ENCODE peak calls at places on chromosomes 6 and 20, in five cellular contexts. A, F, V, P and D are unnamed samples.

GRCh38 chr20:24917797-24918578 is 31.1 kb upstream of the CST7 start:
- DNase-seq in A (peak), F (peak), V (peak), P (peak), D (peak)

GRCh38 chr6:11532097-11532496 is 5.5 kb upstream of the TMEM170B start:
- DNase-seq in A (no peak), F (no peak), V (peak), P (no peak), D (no peak)

GRCh38 chr6:129073651-129074419 is 190.9 kb downstream of the LAMA2 start:
- DNase-seq in A (no peak), F (no peak), V (peak), P (no peak), D (no peak)

GRCh38 chr6:56245903-56246351 is 1.5 kb downstream of the COL21A1 start:
- DNase-seq in A (no peak), F (no peak), V (peak), P (no peak), D (no peak)

GRCh38 chr6:116011520-116011919 is 49.2 kb downstream of the FRK start:
- DNase-seq in A (no peak), F (no peak), V (no peak), P (peak), D (no peak)

GRCh38 chr6:98467091-98467490 is 367.3 kb upstream of the POU3F2 start:
- DNase-seq in A (no peak), F (no peak), V (no peak), P (no peak), D (no peak)

GRCh38 chr20:57392130-57392445 is 892 bp downstream of the RBM38 start:
- DNase-seq in A (no peak), F (peak), V (no peak), P (no peak), D (no peak)

GRCh38 chr20:561437-562231 is 18.0 kb upstream of the CSNK2A1 start:
- DNase-seq in A (peak), F (peak), V (peak), P (peak), D (peak)

GRCh38 chr20:44171775-44172571 is 15.0 kb downstream of the JPH2 start:
- DNase-seq in A (no peak), F (no peak), V (no peak), P (peak), D (no peak)

GRCh38 chr6:33417127-33417902 is 592 bp downstream of the CUTA start:
- DNase-seq in A (no peak), F (peak), V (peak), P (peak), D (no peak)

GRCh38 chr20:49283703-49284625 is 6.1 kb upstream of the ZNFX1 start:
- DNase-seq in A (no peak), F (no peak), V (no peak), P (peak), D (no peak)

GRCh38 chr20:5100684-5101347 is 18.9 kb downstream of the PCNA start:
- DNase-seq in A (peak), F (peak), V (peak), P (peak), D (peak)

GRCh38 chr6:90403489-90404381 is 107.1 kb upstream of the BACH2 start:
- DNase-seq in A (peak), F (peak), V (peak), P (peak), D (no peak)

GRCh38 chr6:41732601-41733348 is 2.6 kb downstream of the TFEB start:
- DNase-seq in A (peak), F (no peak), V (no peak), P (no peak), D (no peak)

GRCh38 chr20:38728911-38729642 is 4.8 kb downstream of the SLC32A1 start:
- DNase-seq in A (no peak), F (peak), V (no peak), P (no peak), D (no peak)

GRCh38 chr20:1010659-1011058 is 8.5 kb upstream of the RSPO4 start:
- DNase-seq in A (no peak), F (no peak), V (no peak), P (no peak), D (no peak)

GRCh38 chr6:158060447-158061360 is 79.0 kb downstream of the SYNJ2 start:
- DNase-seq in A (peak), F (no peak), V (peak), P (peak), D (peak)

GRCh38 chr20:1555952-1556351 is 1.6 kb downstream of the SIRPD start:
- DNase-seq in A (no peak), F (no peak), V (no peak), P (no peak), D (no peak)

GRCh38 chr20:34632870-34633452 is 43.9 kb downstream of the PIGU start:
- DNase-seq in A (no peak), F (no peak), V (no peak), P (no peak), D (no peak)

GRCh38 chr20:54642733-54643667 is 167.6 kb downstream of the DOK5 start:
- DNase-seq in A (no peak), F (no peak), V (no peak), P (no peak), D (no peak)

GRCh38 chr6:27752038-27752885 is 159.9 kb downstream of the OR2B2 start:
- DNase-seq in A (peak), F (peak), V (peak), P (peak), D (peak)

GRCh38 chr20:1816384-1817381 is 78.5 kb upstream of the SIRPA start:
- DNase-seq in A (no peak), F (peak), V (peak), P (peak), D (no peak)

GRCh38 chr6:165662041-165662491 is 975 bp downstream of the PDE10A start:
- DNase-seq in A (no peak), F (peak), V (peak), P (no peak), D (no peak)

GRCh38 chr6:15230827-15231226 is 15.0 kb upstream of the JARID2 start:
- DNase-seq in A (no peak), F (no peak), V (no peak), P (no peak), D (no peak)

GRCh38 chr20:61710108-61710507 is 355.6 kb downstream of the TAF4 start:
- DNase-seq in A (no peak), F (no peak), V (no peak), P (no peak), D (no peak)

GRCh38 chr6:11950109-11950508 is 62.0 kb upstream of the HIVEP1 start:
- DNase-seq in A (no peak), F (no peak), V (no peak), P (no peak), D (no peak)

GRCh38 chr20:35511814-35512420 is 17.5 kb downstream of the C20orf173 start:
- DNase-seq in A (peak), F (peak), V (peak), P (peak), D (no peak)

GRCh38 chr6:118679293-118679692 is 27.9 kb upstream of the CEP85L start:
- DNase-seq in A (no peak), F (no peak), V (no peak), P (peak), D (no peak)

GRCh38 chr6:169977434-169978265 is 226.2 kb downstream of the ERMARD start:
- DNase-seq in A (no peak), F (no peak), V (no peak), P (no peak), D (no peak)

GRCh38 chr20:51457281-51457932 is 85.1 kb downstream of the NFATC2 start:
- DNase-seq in A (peak), F (peak), V (peak), P (peak), D (no peak)

GRCh38 chr6:39166189-39166917 is 51.4 kb upstream of the SAYSD1 start:
- DNase-seq in A (peak), F (peak), V (peak), P (peak), D (peak)

GRCh38 chr6:154606457-154606856 is 96.0 kb upstream of the CNKSR3 start:
- DNase-seq in A (no peak), F (no peak), V (peak), P (no peak), D (no peak)

GRCh38 chr20:35523298-35523888 is 6.1 kb downstream of the C20orf173 start:
- DNase-seq in A (no peak), F (peak), V (no peak), P (peak), D (no peak)

GRCh38 chr6:147203311-147204059 is 732 bp upstream of the STXBP5 start:
- DNase-seq in A (peak), F (peak), V (peak), P (peak), D (peak)

GRCh38 chr20:4820833-4821518 is 99.3 kb downstream of the PRND start:
- DNase-seq in A (no peak), F (no peak), V (peak), P (peak), D (no peak)

GRCh38 chr6:31493875-31494694 is 3.9 kb upstream of the MICB start:
- DNase-seq in A (peak), F (peak), V (peak), P (peak), D (peak)

GRCh38 chr6:11172501-11173337 is 59.7 kb downstream of the NEDD9 start:
- DNase-seq in A (peak), F (peak), V (peak), P (peak), D (peak)

GRCh38 chr6:34888441-34888820 is 589 bp upstream of the TAF11 start:
- DNase-seq in A (no peak), F (no peak), V (no peak), P (no peak), D (no peak)

GRCh38 chr6:136608991-136609390 is 58.8 kb upstream of the MAP7 start:
- DNase-seq in A (no peak), F (no peak), V (peak), P (peak), D (no peak)
- H3K27ac ChIP-seq in A (no peak), F (no peak), V (no peak), P (peak), D (no peak)

DNA sequence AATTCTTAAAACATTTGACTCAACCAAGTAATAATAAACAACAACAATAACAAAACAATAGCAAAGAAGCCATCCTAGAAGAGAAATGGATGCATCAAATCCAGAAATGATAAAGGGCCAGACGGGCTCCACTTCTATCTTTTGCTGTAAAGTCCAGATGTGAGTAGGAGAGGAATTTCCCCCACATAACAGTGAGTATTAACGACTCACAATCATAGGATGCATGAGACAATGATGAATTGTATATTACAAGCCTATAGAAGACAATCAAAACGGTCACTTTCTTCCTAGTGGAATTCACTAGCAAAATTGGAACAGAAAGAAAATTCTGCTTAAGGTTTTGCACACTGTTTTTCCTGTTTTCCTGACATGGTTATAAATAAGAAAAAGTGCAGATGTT is 97.0 kb upstream of the PREP start:
- DNase-seq in A (no peak), F (no peak), V (no peak), P (peak), D (no peak)
- H3K27ac ChIP-seq in A (no peak), F (no peak), V (no peak), P (no peak), D (no peak)

GRCh38 chr6:80029442-80029841 is 25.0 kb downstream of the TTK start:
- DNase-seq in A (no peak), F (no peak), V (no peak), P (no peak), D (no peak)

GRCh38 chr6:80022803-80023202 is 18.4 kb downstream of the TTK start:
- DNase-seq in A (no peak), F (no peak), V (peak), P (no peak), D (no peak)

GRCh38 chr6:80028591-80028990 is 24.1 kb downstream of the TTK start:
- DNase-seq in A (no peak), F (no peak), V (no peak), P (no peak), D (no peak)
- H3K27ac ChIP-seq in A (no peak), F (no peak), V (no peak), P (no peak), D (no peak)

GRCh38 chr6:13413906-13414555 is 73.4 kb downstream of the GFOD1 start:
- DNase-seq in A (peak), F (peak), V (peak), P (no peak), D (no peak)
- H3K27ac ChIP-seq in A (peak), F (no peak), V (no peak), P (no peak), D (peak)

DNA sequence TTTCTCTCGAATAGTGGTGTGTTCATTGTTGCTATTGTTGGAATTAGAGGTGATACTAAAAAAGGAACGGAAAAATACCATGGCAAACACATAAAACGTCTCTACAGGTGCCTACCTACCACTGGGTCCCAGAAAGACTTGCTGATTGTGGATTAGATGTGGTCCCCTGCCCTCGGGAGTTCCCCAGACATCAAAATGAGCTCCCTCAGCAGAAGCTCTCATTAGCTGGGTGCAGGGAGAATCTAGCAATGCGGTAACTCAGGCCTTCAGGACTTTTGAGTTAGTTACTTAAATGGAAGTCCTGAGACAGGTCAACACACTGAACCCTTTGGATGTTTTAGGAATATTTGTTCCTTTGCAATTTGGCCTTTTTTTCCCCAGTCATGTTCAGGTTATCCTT is 6.1 kb downstream of the IRF4 start:
- DNase-seq in A (no peak), F (no peak), V (no peak), P (no peak), D (no peak)
- H3K27ac ChIP-seq in A (no peak), F (no peak), V (no peak), P (no peak), D (no peak)

GRCh38 chr6:2969549-2969948 is 1.8 kb downstream of the SERPINB6 start:
- DNase-seq in A (no peak), F (no peak), V (no peak), P (no peak), D (no peak)

GRCh38 chr6:2973656-2974055 is 2.3 kb upstream of the SERPINB6 start:
- DNase-seq in A (no peak), F (no peak), V (peak), P (no peak), D (no peak)

GRCh38 chr6:2970034-2970685 is 1.2 kb downstream of the SERPINB6 start:
- DNase-seq in A (no peak), F (peak), V (peak), P (no peak), D (no peak)

GRCh38 chr6:2970753-2971419 is 481 bp downstream of the SERPINB6 start:
- DNase-seq in A (peak), F (peak), V (peak), P (peak), D (peak)

GRCh38 chr6:2971420-2972218 is at the start of gene SERPINB6:
- DNase-seq in A (peak), F (peak), V (peak), P (peak), D (peak)
- H3K27ac ChIP-seq in A (peak), F (no peak), V (peak), P (peak), D (peak)

GRCh38 chr6:105484238-105485161 is 81.6 kb upstream of the PREP start:
- DNase-seq in A (no peak), F (peak), V (peak), P (peak), D (no peak)

GRCh38 chr6:105485456-105485855 is 82.6 kb upstream of the PREP start:
- DNase-seq in A (no peak), F (peak), V (no peak), P (no peak), D (no peak)

GRCh38 chr6:105482956-105483355 is 80.1 kb upstream of the PREP start:
- DNase-seq in A (no peak), F (no peak), V (no peak), P (no peak), D (no peak)

GRCh38 chr6:105482227-105482839 is 79.5 kb upstream of the PREP start:
- DNase-seq in A (peak), F (no peak), V (peak), P (no peak), D (no peak)

DNA sequence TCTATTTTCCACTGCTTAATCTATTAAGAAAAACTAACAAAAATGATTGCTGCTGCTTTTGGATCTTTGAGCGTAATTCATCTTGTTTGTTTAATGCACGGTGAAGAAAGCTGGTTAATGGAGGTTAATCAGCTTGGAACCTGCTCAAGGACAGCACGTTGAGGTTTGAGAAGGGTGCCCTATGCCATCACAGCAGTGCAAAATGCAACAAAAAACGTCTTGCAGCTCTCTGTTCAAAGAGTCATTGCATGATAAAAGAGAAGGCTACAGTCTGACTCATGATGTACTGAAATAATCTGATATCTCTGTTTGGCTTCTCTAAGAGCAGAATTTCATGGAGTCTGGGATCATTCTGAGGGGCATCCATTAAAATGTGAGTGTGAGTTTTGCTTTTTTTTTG is 80.6 kb upstream of the PREP start:
- DNase-seq in A (no peak), F (no peak), V (peak), P (peak), D (no peak)
- H3K27ac ChIP-seq in A (no peak), F (no peak), V (no peak), P (peak), D (no peak)

DNA sequence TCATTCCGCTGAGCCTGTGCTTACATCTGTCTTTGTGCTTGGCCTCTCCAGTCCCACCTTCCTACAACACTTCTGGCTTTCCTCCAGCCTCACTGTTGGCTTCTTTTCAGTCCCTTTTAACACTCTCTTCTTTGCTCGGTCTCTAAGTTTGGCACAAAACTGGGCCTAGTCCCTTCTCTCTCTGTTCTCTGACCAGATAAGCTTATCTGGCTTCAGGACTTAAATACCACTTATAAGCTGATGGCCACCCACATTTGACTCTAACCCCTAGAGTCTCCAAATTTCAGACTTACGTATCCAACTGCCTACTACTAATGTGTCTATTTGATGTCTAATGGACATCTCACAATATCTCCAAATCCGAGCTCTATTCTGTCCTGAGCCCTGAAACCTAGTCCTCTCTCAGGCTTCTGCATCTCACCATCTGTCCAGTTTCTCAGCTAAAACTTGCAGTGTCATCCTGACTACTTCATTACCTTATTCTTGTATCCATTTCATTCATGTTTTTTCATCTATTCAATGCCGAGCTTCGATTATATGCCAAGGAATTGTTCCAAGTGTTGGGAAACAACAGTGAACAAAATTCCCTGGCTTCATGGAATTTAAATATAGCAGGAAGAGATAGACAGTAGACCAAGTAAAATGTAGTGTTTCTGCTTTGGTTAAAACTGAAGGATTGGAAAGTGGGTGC is 40.1 kb downstream of the TBPL1 start:
- DNase-seq in A (no peak), F (no peak), V (peak), P (no peak), D (no peak)
- H3K27ac ChIP-seq in A (peak), F (no peak), V (no peak), P (no peak), D (no peak)

GRCh38 chr6:163585932-163586437 is 171.5 kb downstream of the QKI start:
- DNase-seq in A (peak), F (no peak), V (peak), P (peak), D (peak)

GRCh38 chr6:163592872-163593271 is 178.4 kb downstream of the QKI start:
- DNase-seq in A (no peak), F (no peak), V (no peak), P (no peak), D (no peak)

GRCh38 chr6:163586888-163587287 is 172.4 kb downstream of the QKI start:
- DNase-seq in A (no peak), F (no peak), V (no peak), P (no peak), D (no peak)

GRCh38 chr6:163589401-163589800 is 174.9 kb downstream of the QKI start:
- DNase-seq in A (no peak), F (no peak), V (peak), P (no peak), D (no peak)

DNA sequence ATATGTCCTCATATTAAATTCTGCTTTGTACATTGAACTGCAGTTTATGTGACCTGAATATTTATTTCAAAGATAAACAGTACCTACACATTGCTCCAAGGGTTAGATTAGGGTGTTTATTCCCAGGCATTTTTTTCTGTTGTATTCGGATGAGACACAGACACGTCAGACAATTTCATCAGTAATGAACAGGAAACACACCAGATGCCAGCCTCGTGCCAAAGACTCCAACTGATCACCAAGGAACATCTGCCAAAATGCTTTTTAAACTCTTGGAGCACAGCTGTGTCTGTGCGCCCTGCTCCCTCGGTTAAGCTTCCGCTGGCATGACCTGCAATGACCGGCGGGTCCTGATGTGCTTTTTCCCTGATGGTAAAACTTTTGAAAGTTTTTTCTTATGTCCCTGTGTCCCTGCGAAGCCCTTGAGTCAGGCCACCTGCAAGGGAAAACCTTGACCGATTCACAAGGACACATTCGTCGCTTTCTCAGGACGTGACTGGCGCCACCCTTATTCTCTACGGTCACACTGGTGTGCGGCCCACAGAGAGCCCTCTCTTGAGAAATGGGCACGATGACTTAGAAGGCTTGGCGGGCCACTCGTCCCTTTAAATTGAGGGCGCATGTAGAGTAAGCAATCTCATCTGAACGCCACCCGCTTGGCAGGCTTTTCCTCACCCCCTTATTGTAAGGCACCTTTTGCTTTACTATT is 173.8 kb downstream of the QKI start:
- DNase-seq in A (peak), F (no peak), V (peak), P (peak), D (no peak)
- H3K27ac ChIP-seq in A (peak), F (no peak), V (no peak), P (peak), D (no peak)